ENCODE peak calls at places on chromosomes 6 and 20, in six cellular contexts. U, O, W, R, N and X are unnamed samples.

GRCh38 chr20:51008718-51009117 is 14.2 kb downstream of the KCNG1 start:
- DNase-seq in U (no peak), O (no peak), W (no peak), R (no peak), N (no peak), X (no peak)

GRCh38 chr6:169165031-169165430 is 88.6 kb downstream of the THBS2 start:
- DNase-seq in U (no peak), O (no peak), W (no peak), R (no peak), N (no peak), X (no peak)

GRCh38 chr6:31582230-31582601 is at the start of gene LTB:
- DNase-seq in U (no peak), O (no peak), W (no peak), R (no peak), N (no peak), X (no peak)

GRCh38 chr6:118999494-118999893 is 64.5 kb upstream of the MCM9 start:
- DNase-seq in U (no peak), O (no peak), W (no peak), R (no peak), N (no peak), X (no peak)

GRCh38 chr6:166486536-166486880 is 100.0 kb downstream of the RAMACL start:
- DNase-seq in U (no peak), O (no peak), W (no peak), R (no peak), N (no peak), X (peak)

GRCh38 chr6:113744886-113745285 is 112.3 kb upstream of the MARCKS start:
- DNase-seq in U (no peak), O (no peak), W (no peak), R (no peak), N (no peak), X (no peak)

GRCh38 chr6:154605207-154605877 is 94.9 kb upstream of the CNKSR3 start:
- DNase-seq in U (no peak), O (no peak), W (no peak), R (no peak), N (no peak), X (no peak)

GRCh38 chr20:48826883-48827771 is 672 bp downstream of the PREX1 start:
- DNase-seq in U (no peak), O (no peak), W (no peak), R (no peak), N (peak), X (peak)

GRCh38 chr6:121748376-121748775 is 312.9 kb downstream of the GJA1 start:
- DNase-seq in U (no peak), O (no peak), W (no peak), R (no peak), N (peak), X (no peak)

GRCh38 chr6:138569970-138570715 is 70.8 kb upstream of the NHSL1 start:
- DNase-seq in U (no peak), O (no peak), W (no peak), R (no peak), N (no peak), X (no peak)

GRCh38 chr6:125867483-125867935 is 76.7 kb downstream of the NCOA7 start:
- DNase-seq in U (no peak), O (no peak), W (peak), R (no peak), N (peak), X (no peak)

GRCh38 chr6:41939848-41940758 is 1.5 kb downstream of the CCND3 start:
- DNase-seq in U (no peak), O (no peak), W (no peak), R (no peak), N (peak), X (no peak)

GRCh38 chr6:106574729-106575458 is 54.4 kb downstream of the RTN4IP1 start:
- DNase-seq in U (no peak), O (no peak), W (peak), R (peak), N (peak), X (no peak)

GRCh38 chr6:25041676-25042598 is 106.2 kb upstream of the RIPOR2 start:
- DNase-seq in U (no peak), O (no peak), W (no peak), R (no peak), N (no peak), X (no peak)

GRCh38 chr6:131014080-131014776 is 48.8 kb downstream of the EPB41L2 start:
- DNase-seq in U (no peak), O (no peak), W (no peak), R (no peak), N (peak), X (no peak)

GRCh38 chr6:14281831-14282230 is 164.3 kb downstream of the CD83 start:
- DNase-seq in U (no peak), O (no peak), W (no peak), R (no peak), N (no peak), X (no peak)

GRCh38 chr20:50163570-50164317 is 10.2 kb upstream of the PEDS1 start:
- DNase-seq in U (no peak), O (no peak), W (no peak), R (no peak), N (peak), X (no peak)

GRCh38 chr6:5359413-5359812 is 98.1 kb downstream of the FARS2 start:
- DNase-seq in U (no peak), O (no peak), W (peak), R (no peak), N (no peak), X (no peak)

GRCh38 chr20:5848711-5849505 is 98.7 kb downstream of the SHLD1 start:
- DNase-seq in U (no peak), O (no peak), W (no peak), R (no peak), N (peak), X (no peak)

GRCh38 chr20:17710379-17711305 is 10.9 kb downstream of the BANF2 start:
- DNase-seq in U (no peak), O (no peak), W (no peak), R (no peak), N (peak), X (no peak)

GRCh38 chr6:41976794-41977484 is 35.3 kb upstream of the CCND3 start:
- DNase-seq in U (no peak), O (peak), W (no peak), R (no peak), N (peak), X (no peak)

GRCh38 chr6:100633096-100633766 is 168.5 kb upstream of the SIM1 start:
- DNase-seq in U (no peak), O (peak), W (no peak), R (peak), N (peak), X (no peak)

GRCh38 chr6:55569638-55570037 is 9.4 kb downstream of the HMGCLL1 start:
- DNase-seq in U (no peak), O (no peak), W (no peak), R (no peak), N (no peak), X (no peak)

GRCh38 chr6:151292974-151293373 is 53.2 kb downstream of the AKAP12 start:
- DNase-seq in U (no peak), O (no peak), W (no peak), R (no peak), N (peak), X (no peak)
- H3K27ac ChIP-seq in U (no peak), O (no peak), W (no peak), R (no peak), N (no peak), X (no peak)

GRCh38 chr6:36886948-36887347 is 1.2 kb downstream of the C6orf89 start:
- DNase-seq in U (no peak), O (no peak), W (no peak), R (no peak), N (no peak), X (no peak)
- H3K27ac ChIP-seq in U (no peak), O (no peak), W (no peak), R (peak), N (no peak), X (no peak)

GRCh38 chr6:35585688-35586087 is 73.0 kb upstream of the TULP1 start:
- DNase-seq in U (no peak), O (no peak), W (no peak), R (no peak), N (no peak), X (no peak)
- H3K27ac ChIP-seq in U (peak), O (peak), W (peak), R (no peak), N (no peak), X (no peak)

GRCh38 chr20:57476641-57477461 is 48.1 kb downstream of the CTCFL start:
- DNase-seq in U (no peak), O (no peak), W (no peak), R (no peak), N (no peak), X (no peak)

GRCh38 chr20:57480444-57481152 is 44.3 kb downstream of the CTCFL start:
- DNase-seq in U (no peak), O (no peak), W (no peak), R (no peak), N (no peak), X (no peak)

GRCh38 chr20:57479196-57479595 is 45.7 kb downstream of the CTCFL start:
- DNase-seq in U (no peak), O (no peak), W (no peak), R (no peak), N (no peak), X (no peak)

GRCh38 chr20:57476073-57476526 is 48.8 kb downstream of the CTCFL start:
- DNase-seq in U (no peak), O (no peak), W (no peak), R (no peak), N (no peak), X (no peak)

DNA sequence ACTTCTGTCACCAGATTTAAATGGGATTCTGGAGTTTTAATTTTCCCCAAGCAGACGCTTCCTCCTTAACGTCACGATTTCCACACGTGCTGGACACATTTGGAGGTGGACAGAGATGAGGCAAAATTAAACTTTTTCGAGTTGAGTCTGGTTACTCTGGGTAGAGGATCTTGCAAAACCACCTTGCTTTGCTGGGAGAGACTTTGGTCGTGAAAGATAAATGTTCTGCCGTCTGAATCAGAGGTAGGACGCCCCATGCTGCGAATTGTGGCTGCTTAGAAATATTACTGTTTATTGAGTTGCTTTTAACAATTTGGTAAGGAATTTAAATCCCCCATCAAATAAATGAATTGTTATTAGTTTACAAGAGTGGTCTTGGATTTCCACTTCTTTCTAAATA is 46.8 kb downstream of the CTCFL start:
- DNase-seq in U (no peak), O (no peak), W (no peak), R (no peak), N (no peak), X (no peak)
- H3K27ac ChIP-seq in U (no peak), O (no peak), W (no peak), R (no peak), N (peak), X (no peak)

GRCh38 chr6:163083141-163083540 is 331.4 kb upstream of the QKI start:
- DNase-seq in U (no peak), O (no peak), W (no peak), R (no peak), N (no peak), X (no peak)

GRCh38 chr6:163080228-163080627 is 334.3 kb upstream of the QKI start:
- DNase-seq in U (no peak), O (no peak), W (no peak), R (no peak), N (no peak), X (no peak)

GRCh38 chr6:163078712-163079111 is 335.8 kb upstream of the QKI start:
- DNase-seq in U (no peak), O (no peak), W (no peak), R (no peak), N (no peak), X (no peak)
- H3K27ac ChIP-seq in U (no peak), O (no peak), W (no peak), R (no peak), N (no peak), X (no peak)

GRCh38 chr20:63686492-63687321 is 9.7 kb upstream of the TNFRSF6B start:
- DNase-seq in U (no peak), O (no peak), W (no peak), R (no peak), N (peak), X (peak)

GRCh38 chr20:63689046-63690000 is 7.1 kb upstream of the TNFRSF6B start:
- DNase-seq in U (no peak), O (no peak), W (no peak), R (no peak), N (no peak), X (no peak)

GRCh38 chr20:63688234-63689045 is 8.0 kb upstream of the TNFRSF6B start:
- DNase-seq in U (no peak), O (no peak), W (no peak), R (no peak), N (no peak), X (peak)

GRCh38 chr20:63686094-63686491 is 10.4 kb upstream of the TNFRSF6B start:
- DNase-seq in U (no peak), O (no peak), W (no peak), R (no peak), N (no peak), X (no peak)

GRCh38 chr20:63687419-63688233 is 8.8 kb upstream of the TNFRSF6B start:
- DNase-seq in U (no peak), O (no peak), W (no peak), R (no peak), N (no peak), X (peak)
- H3K27ac ChIP-seq in U (peak), O (peak), W (peak), R (peak), N (peak), X (no peak)

DNA sequence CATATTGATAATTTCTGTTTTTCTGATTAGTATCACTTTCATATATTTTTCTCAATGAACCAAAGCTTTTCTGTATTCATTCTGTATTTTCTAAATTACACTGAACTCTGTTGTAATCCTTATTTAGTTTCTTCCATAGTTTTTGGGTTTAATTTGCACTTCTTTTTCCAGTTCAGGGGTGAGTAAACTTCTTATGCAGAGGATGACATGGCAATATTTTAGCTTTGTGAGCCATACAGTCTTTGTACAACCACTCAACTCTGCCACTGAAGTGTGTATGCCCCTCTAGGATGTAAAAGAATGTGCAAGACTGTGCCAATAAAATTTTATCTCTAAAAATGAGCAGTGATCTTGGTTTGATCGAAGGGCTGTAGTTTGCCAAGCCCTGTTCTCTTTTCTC is 239.0 kb upstream of the CITED2 start:
- DNase-seq in U (no peak), O (no peak), W (no peak), R (no peak), N (no peak), X (no peak)
- H3K27ac ChIP-seq in U (no peak), O (no peak), W (no peak), R (no peak), N (no peak), X (no peak)

GRCh38 chr6:35643162-35643535 is 45.6 kb downstream of the FKBP5 start:
- DNase-seq in U (no peak), O (no peak), W (no peak), R (no peak), N (no peak), X (no peak)

GRCh38 chr6:35650015-35650414 is 38.7 kb downstream of the FKBP5 start:
- DNase-seq in U (no peak), O (no peak), W (no peak), R (no peak), N (no peak), X (no peak)

GRCh38 chr6:35651244-35651643 is 37.5 kb downstream of the FKBP5 start:
- DNase-seq in U (no peak), O (no peak), W (no peak), R (no peak), N (no peak), X (no peak)

GRCh38 chr6:35647400-35647799 is 41.3 kb downstream of the FKBP5 start:
- DNase-seq in U (no peak), O (no peak), W (no peak), R (no peak), N (no peak), X (no peak)

DNA sequence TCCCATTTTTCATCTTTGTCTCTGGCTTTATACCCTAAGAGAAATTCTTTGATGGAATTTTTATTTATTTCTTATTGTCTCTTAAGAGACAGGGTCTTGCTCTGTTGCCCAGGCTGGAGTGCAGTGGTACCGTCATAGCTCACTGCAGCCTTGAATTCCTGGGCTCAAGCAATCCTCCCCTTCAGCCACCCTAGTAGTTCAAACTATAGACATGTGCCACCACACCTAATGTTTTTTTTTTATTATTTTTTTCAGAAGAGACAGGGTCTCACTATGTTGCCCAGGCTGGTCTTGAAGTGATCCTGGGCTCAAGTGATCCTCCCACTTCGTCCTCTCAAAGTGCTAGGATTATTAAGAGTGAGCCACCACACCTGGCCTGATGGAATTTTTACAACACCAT is 40.5 kb downstream of the FKBP5 start:
- DNase-seq in U (no peak), O (no peak), W (no peak), R (no peak), N (no peak), X (no peak)
- H3K27ac ChIP-seq in U (no peak), O (no peak), W (no peak), R (no peak), N (no peak), X (no peak)

GRCh38 chr20:38000293-38000692 is 33.0 kb downstream of the TTI1 start:
- DNase-seq in U (no peak), O (no peak), W (no peak), R (no peak), N (no peak), X (no peak)
- H3K27ac ChIP-seq in U (peak), O (no peak), W (no peak), R (no peak), N (no peak), X (no peak)

GRCh38 chr6:35058827-35059522 is 82.2 kb downstream of the TCP11 start:
- DNase-seq in U (no peak), O (no peak), W (no peak), R (no peak), N (no peak), X (peak)

GRCh38 chr6:35061651-35062410 is 79.3 kb downstream of the TCP11 start:
- DNase-seq in U (no peak), O (no peak), W (no peak), R (no peak), N (no peak), X (no peak)

GRCh38 chr6:35062676-35063574 is 78.2 kb downstream of the TCP11 start:
- DNase-seq in U (no peak), O (no peak), W (no peak), R (no peak), N (no peak), X (no peak)

GRCh38 chr6:35059606-35060355 is 81.4 kb downstream of the TCP11 start:
- DNase-seq in U (no peak), O (no peak), W (no peak), R (no peak), N (no peak), X (peak)

DNA sequence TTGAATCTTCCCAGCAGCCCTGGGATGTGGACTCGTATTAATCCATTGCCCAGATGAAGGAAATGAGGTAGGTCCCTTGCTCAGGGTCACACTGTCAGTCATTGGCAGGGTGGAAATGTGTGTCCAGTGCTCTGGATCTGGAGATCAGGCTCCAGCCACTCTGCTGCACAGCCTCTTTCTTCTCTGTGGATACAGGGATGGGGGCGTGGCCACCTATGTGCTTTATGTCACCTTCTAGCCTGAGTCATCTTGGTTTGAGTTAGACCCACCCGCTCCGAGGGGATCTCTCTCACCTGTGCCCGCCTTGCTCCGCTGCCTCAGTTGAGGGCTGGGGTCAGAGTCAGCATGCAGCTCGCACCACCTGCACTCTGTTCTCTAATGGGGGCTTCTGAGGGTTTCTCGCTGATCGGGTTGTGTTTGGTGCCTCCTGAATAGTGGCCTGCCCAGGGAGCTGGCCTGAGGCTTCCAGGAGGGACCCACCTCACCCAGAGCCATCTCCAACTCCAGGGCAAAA is 80.0 kb downstream of the TCP11 start:
- DNase-seq in U (no peak), O (no peak), W (no peak), R (no peak), N (no peak), X (no peak)
- H3K27ac ChIP-seq in U (no peak), O (no peak), W (no peak), R (no peak), N (no peak), X (peak)